ENCODE peak calls at places on chromosomes 1 and 21, in seven cellular contexts. Y is OCI-LY7; N is dorsolateral prefrontal cortex; D is pancreas; K is heart right ventricle; Q is CD8-positive, alpha-beta T cell; A is HL-60. V is an unnamed sample.

GRCh38 chr1:23210351-23210785 is 6.9 kb downstream of the HTR1D start:
- DNase-seq in Y (peak; percentile 52), N (no peak), D (no peak), K (no peak), Q (no peak), A (no peak), V (no peak)

GRCh38 chr1:5513891-5514515 is 478.2 kb downstream of the NPHP4 start:
- DNase-seq in Y (no peak), N (no peak), D (peak; percentile 36), K (no peak), Q (no peak), A (peak; percentile 56), V (no peak)

GRCh38 chr1:240033406-240033805 is 58.3 kb upstream of the FMN2 start:
- DNase-seq in Y (no peak), N (no peak), D (no peak), K (no peak), Q (no peak), A (no peak), V (no peak)

GRCh38 chr1:150010388-150011115 is at the start of gene OTUD7B:
- DNase-seq in Y (peak; percentile 85), N (peak; percentile 84), D (peak; percentile 90), K (peak; percentile 86), Q (peak; percentile 42), A (peak; percentile 70), V (peak; percentile 94)

GRCh38 chr1:245041058-245041698 is 113.6 kb upstream of the KIF26B start:
- DNase-seq in Y (no peak), N (no peak), D (no peak), K (no peak), Q (no peak), A (no peak), V (no peak)

GRCh38 chr21:41582866-41583265 is 74.9 kb upstream of the TMPRSS2 start:
- DNase-seq in Y (no peak), N (no peak), D (no peak), K (no peak), Q (no peak), A (no peak), V (no peak)

GRCh38 chr1:46457178-46457577 is 32.5 kb upstream of the DMBX1 start:
- DNase-seq in Y (no peak), N (no peak), D (no peak), K (no peak), Q (no peak), A (no peak), V (no peak)

GRCh38 chr1:65514083-65514482 is 93.6 kb downstream of the LEPR start:
- DNase-seq in Y (no peak), N (no peak), D (no peak), K (no peak), Q (no peak), A (no peak), V (no peak)

GRCh38 chr1:26907071-26907922 is 6.5 kb downstream of the NR0B2 start:
- DNase-seq in Y (no peak), N (no peak), D (peak; percentile 86), K (no peak), Q (no peak), A (no peak), V (no peak)

GRCh38 chr1:198259336-198260109 is 102.7 kb downstream of the NEK7 start:
- DNase-seq in Y (no peak), N (no peak), D (no peak), K (no peak), Q (no peak), A (no peak), V (no peak)
- H3K4me3 ChIP-seq in Y (no peak overlapping the region), N (no peak overlapping the region), D (no peak overlapping the region), K (no peak overlapping the region), Q (no peak overlapping the region), A (no peak overlapping the region), V (no peak overlapping the region)

GRCh38 chr1:157774412-157774811 is 2.5 kb downstream of the FCRL2 start:
- DNase-seq in Y (no peak), N (no peak), D (no peak), K (no peak), Q (no peak), A (no peak), V (no peak)

GRCh38 chr1:157773723-157774350 is 3.1 kb downstream of the FCRL2 start:
- DNase-seq in Y (peak; percentile 88), N (no peak), D (no peak), K (no peak), Q (no peak), A (peak; percentile 59), V (no peak)

GRCh38 chr1:157766792-157767191 is 10.1 kb downstream of the FCRL2 start:
- DNase-seq in Y (no peak), N (no peak), D (no peak), K (no peak), Q (no peak), A (no peak), V (no peak)

GRCh38 chr1:157771666-157772425 is 5.1 kb downstream of the FCRL2 start:
- DNase-seq in Y (no peak), N (no peak), D (no peak), K (no peak), Q (no peak), A (no peak), V (no peak)

DNA sequence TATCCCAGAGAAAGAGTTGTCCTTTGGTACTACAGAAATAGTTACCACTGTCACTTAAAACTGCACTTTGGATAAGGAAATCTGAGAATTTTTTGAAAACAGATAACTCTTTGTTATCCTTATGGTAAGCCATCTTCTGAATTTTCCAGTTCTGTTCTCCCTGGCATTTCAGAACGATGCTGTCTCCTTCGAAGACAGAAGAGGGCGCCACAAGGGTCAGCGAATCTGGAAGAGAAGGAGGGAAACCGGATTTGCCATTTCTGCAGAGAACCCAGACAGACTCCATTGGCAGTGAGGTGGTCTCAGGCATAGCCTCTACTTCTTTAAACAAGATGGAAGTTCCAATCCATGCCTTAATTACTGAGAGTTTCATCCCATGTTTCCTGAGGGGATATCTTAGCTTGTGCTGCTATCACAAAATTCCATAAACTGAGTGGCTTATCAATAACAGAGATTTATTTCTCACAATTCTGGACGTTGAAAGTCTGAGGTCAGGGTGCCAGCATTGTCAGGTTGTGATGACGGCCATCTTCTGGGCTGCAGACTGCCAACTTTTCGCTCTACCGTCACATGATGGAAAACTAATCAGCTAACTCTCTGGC is 6.4 kb downstream of the FCRL2 start:
- DNase-seq in Y (no peak), N (no peak), D (no peak), K (no peak), Q (no peak), A (no peak), V (no peak)
- TF ChIP-seq CTCF in Y (peak; percentile 89), N (no peak), D (no peak), K (no peak), Q (no peak), A (no peak), V (no peak)

GRCh38 chr1:30754684-30755171 is 2.8 kb downstream of the LAPTM5 start:
- DNase-seq in Y (peak; percentile 99), N (no peak), D (no peak), K (no peak), Q (no peak), A (peak; percentile 72), V (no peak)
- H3K4me3 ChIP-seq in Y (peak overlapping the region; percentile 69), N (peak overlapping the region; percentile 39), D (peak overlapping the region; percentile 21), K (no peak overlapping the region), Q (peak overlapping the region; percentile 87), A (peak overlapping the region; percentile 69), V (no peak overlapping the region)

DNA sequence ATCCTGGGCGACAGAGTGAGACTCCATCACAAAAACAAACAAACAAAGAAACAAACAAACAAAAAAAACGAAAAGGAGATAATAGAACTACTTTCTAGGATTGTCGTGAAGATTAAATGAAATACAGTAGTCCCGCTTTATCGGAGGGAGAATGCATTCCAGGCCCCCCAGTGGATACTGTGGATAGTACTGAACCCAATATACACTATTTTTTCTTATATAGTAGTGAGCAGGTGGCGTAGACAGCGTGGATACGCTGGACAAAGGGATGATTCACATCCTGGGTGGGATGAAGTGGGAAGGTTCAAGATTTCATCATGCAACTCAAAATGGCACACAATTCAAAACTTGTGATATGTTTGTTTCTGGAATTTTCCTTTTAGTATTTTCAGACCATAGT is 8.0 kb downstream of the SLC35F3 start:
- DNase-seq in Y (no peak), N (no peak), D (no peak), K (no peak), Q (no peak), A (no peak), V (no peak)
- TF ChIP-seq CTCF in Y (no peak), N (no peak), D (no peak), K (no peak), Q (no peak), A (no peak), V (no peak)

GRCh38 chr1:41479808-41480160 is 4.7 kb downstream of the EDN2 start:
- DNase-seq in Y (no peak), N (no peak), D (no peak), K (no peak), Q (no peak), A (no peak), V (no peak)
- H3K4me3 ChIP-seq in Y (no peak overlapping the region), N (no peak overlapping the region), D (no peak overlapping the region), K (no peak overlapping the region), Q (no peak overlapping the region), A (no peak overlapping the region), V (no peak overlapping the region)

DNA sequence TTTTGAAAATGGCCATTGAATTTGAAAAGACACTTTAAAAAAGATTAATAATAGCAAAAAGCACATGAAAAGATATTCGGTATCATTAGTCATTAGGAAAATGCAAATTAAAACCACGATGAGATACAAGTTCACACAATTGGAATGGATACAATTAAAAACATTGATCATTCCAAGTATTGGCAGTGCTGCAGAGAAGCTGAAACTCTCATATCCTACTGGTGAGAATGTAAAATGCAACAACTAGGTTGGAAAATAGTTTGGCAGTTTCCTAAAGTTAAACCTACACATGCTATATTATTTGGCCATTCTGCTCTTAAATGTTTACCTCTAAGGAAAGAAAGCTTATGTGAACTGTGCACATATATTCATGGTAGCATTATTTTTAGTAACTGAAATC is 838.7 kb upstream of the PRMT6 start:
- DNase-seq in Y (no peak), N (no peak), D (no peak), K (no peak), Q (no peak), A (no peak), V (no peak)
- TF ChIP-seq CTCF in Y (no peak), N (no peak), D (no peak), K (no peak), Q (no peak), A (no peak), V (no peak)

GRCh38 chr1:59766463-59766862 is 48.3 kb upstream of the HOOK1 start:
- DNase-seq in Y (no peak), N (no peak), D (no peak), K (no peak), Q (no peak), A (no peak), V (no peak)
- H3K4me3 ChIP-seq in Y (no peak overlapping the region), N (no peak overlapping the region), D (no peak overlapping the region), K (no peak overlapping the region), Q (no peak overlapping the region), A (no peak overlapping the region), V (no peak overlapping the region)

DNA sequence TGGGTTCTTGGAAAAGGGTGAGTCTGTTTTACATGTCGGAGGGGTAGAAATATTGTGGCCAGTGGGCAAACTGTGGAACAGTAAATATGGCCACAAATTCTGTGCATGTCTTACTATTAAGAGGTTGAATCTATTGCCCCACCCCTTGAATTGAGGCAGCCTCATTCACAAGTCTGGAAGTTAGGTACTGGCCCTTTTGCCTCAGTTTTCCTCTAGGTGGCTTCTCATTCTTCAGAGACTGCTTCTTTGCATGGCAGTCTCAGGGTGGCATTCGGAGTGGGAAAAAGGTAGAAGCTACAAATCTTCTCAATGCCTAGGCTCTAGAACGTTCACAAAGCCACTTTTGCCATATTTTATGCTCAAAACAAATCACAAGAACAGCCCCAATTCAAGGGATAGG is 57.2 kb downstream of the SLC9C2 start:
- DNase-seq in Y (no peak), N (no peak), D (no peak), K (no peak), Q (no peak), A (no peak), V (no peak)
- TF ChIP-seq CTCF in Y (peak; percentile 20), N (no peak), D (no peak), K (no peak), Q (no peak), A (no peak), V (no peak)